ENCODE peak calls at places on chromosomes 12 and 14, in seven cellular contexts. O, V, S, I, D, L and T are unnamed samples.

GRCh38 chr14:58828298-58828697 is 190.5 kb downstream of the DACT1 start:
- DNase-seq in L (no peak), S (no peak), V (no peak), D (no peak), O (no peak), I (no peak), T (no peak)

GRCh38 chr12:109595321-109595902 is 21.8 kb downstream of the MVK start:
- DNase-seq in S (no peak), V (no peak), D (no peak), L (peak; percentile 81), O (no peak), I (no peak), T (no peak)

GRCh38 chr14:91258021-91258618 is 13.6 kb upstream of the GPR68 start:
- DNase-seq in S (no peak), I (no peak), V (peak; percentile 12), O (peak; percentile 54), L (no peak), D (no peak), T (no peak)

GRCh38 chr12:51326762-51327439 is 2.9 kb upstream of the BIN2 start:
- DNase-seq in S (no peak), V (peak; percentile 49), D (no peak), I (no peak), O (peak; percentile 94), L (peak; percentile 64), T (no peak)

GRCh38 chr12:45290218-45290609 is 74.3 kb downstream of the ANO6 start:
- DNase-seq in S (no peak), O (peak; percentile 81), L (no peak), D (no peak), I (no peak), V (peak; percentile 88), T (no peak)

GRCh38 chr12:114508529-114509129 is 102.7 kb upstream of the TBX5 start:
- DNase-seq in O (peak; percentile 86), S (peak; percentile 38), V (peak; percentile 79), L (peak; percentile 70), D (peak; percentile 75), I (peak; percentile 69), T (peak; percentile 31)

GRCh38 chr14:34081126-34081575 is 130.3 kb upstream of the EGLN3 start:
- DNase-seq in S (no peak), D (no peak), I (no peak), L (no peak), V (no peak), O (peak; percentile 42), T (no peak)

GRCh38 chr12:62834406-62834805 is 100.5 kb downstream of the PPM1H start:
- DNase-seq in S (peak; percentile 55), O (no peak), D (no peak), V (no peak), I (no peak), L (no peak), T (no peak)

GRCh38 chr12:113439606-113440030 is 17.4 kb downstream of the SDSL start:
- DNase-seq in I (peak; percentile 39), S (peak; percentile 46), O (peak; percentile 52), D (no peak), V (peak; percentile 31), L (peak; percentile 44), T (no peak)

DNA sequence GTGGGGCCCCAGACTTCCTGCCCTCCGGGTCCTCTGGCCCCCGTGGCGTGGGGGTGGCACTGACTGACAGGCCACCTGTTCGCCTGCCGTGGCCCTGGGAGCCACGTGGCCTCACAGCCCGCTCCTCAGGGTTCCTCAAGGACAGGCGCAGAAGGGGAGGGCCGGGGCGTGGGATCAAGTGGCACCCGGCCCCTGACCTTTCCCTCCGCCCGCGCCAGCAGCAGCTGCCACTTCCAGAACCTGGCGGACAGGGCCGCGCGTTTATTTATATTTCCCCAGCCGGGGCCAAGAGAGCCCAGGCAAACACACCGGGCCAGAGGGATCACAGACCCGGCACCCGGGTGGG is 92.6 kb downstream of the RFLNA start:
- DNase-seq in O (no peak), L (no peak), D (peak; percentile 85), I (peak; percentile 82), S (no peak), V (no peak), T (no peak)
- H3K27ac ChIP-seq in O (no peak overlapping the region), L (no peak overlapping the region), D (peak overlapping the region; percentile 96), I (peak overlapping the region; percentile 95), S (peak overlapping the region; percentile 83), V (peak overlapping the region; percentile 98), T (no peak overlapping the region)

DNA sequence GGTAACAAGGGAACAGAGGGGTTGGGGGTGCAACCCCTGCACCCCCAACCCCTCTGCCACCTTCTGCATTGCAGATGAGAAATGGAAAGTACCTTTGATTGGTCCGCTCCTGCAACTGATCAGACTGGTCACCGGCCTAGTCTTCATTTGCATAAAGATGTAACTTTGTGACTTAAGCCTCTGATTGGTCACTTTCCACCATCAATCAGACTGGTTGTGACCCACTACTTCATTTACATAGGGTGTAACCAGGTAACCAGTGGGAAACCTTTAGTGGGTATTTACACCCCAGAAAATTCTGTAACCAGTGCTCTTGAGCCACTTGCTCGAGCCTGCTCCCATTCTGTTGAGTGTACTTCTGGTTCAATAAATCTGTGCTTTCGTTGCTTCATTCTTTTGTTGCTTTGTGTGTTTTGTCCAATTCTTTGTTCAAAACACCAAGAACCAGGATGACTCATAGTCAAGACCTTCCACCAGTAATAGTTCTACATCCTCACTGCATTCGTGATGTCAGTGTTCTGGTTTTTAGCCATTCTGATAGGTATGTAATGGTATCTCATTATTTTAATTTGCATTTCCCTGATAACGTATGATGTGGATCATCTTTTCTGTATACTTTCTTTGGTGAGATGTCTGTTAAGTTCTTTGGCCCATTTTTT is 30.8 kb downstream of the LEMD3 start:
- DNase-seq in I (no peak), O (peak; percentile 13), D (no peak), V (peak; percentile 13), S (no peak), L (no peak), T (no peak)
- H3K9me3 ChIP-seq in I (no peaks in the 10 kb centered on the region), O (no peaks in the 10 kb centered on the region), D (no peaks in the 10 kb centered on the region), V (peaks cover 2% of the 10 kb centered on the region), S (no peaks in the 10 kb centered on the region), L (no peaks in the 10 kb centered on the region), T (peaks cover 13% of the 10 kb centered on the region)

GRCh38 chr12:22755629-22756028 is 130.7 kb downstream of the ETNK1 start:
- DNase-seq in O (no peak), I (no peak), D (no peak), V (no peak), S (no peak), L (no peak), T (no peak)
- TF ChIP-seq CTCF in O (no peak), I (no peak), D (no peak), V (no peak), S (no peak), L (no peak), T (no peak)

DNA sequence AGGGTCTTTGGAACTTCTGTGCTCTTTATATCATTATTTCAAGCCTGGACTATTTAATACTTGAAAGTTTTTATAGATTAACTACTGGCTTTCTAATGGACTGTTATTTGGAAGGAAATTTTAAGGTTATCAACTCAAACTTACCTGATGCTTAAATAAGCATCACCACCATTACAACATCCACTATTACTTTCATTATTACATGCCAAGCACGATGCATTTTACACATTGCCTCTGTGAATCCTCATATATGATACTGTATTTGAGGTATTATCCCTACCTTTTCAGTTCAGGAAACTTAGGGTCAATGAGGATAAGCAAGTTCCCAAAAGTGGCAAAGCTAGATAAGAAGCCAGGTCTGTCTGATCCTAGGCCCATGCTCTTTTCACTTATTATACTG is 12.4 kb downstream of the ZBTB1 start:
- DNase-seq in I (no peak), D (no peak), L (no peak), O (no peak), V (no peak), S (no peak), T (no peak)
- H3K27ac ChIP-seq in I (no peak overlapping the region), D (no peak overlapping the region), L (no peak overlapping the region), O (no peak overlapping the region), V (no peak overlapping the region), S (no peak overlapping the region), T (no peak overlapping the region)

GRCh38 chr14:44352212-44352611 is 154.9 kb downstream of the FSCB start:
- DNase-seq in L (no peak), V (no peak), O (no peak), D (no peak), I (no peak), S (no peak), T (no peak)

GRCh38 chr14:44353805-44354204 is 153.3 kb downstream of the FSCB start:
- DNase-seq in O (no peak), I (no peak), V (no peak), D (no peak), L (no peak), S (no peak), T (no peak)
- H3K9me3 ChIP-seq in O (no peaks in the 10 kb centered on the region), I (no peaks in the 10 kb centered on the region), V (peaks cover 8% of the 10 kb centered on the region), D (peaks cover under 1% of the 10 kb centered on the region), L (no peaks in the 10 kb centered on the region), S (no peaks in the 10 kb centered on the region), T (no peaks in the 10 kb centered on the region)

DNA sequence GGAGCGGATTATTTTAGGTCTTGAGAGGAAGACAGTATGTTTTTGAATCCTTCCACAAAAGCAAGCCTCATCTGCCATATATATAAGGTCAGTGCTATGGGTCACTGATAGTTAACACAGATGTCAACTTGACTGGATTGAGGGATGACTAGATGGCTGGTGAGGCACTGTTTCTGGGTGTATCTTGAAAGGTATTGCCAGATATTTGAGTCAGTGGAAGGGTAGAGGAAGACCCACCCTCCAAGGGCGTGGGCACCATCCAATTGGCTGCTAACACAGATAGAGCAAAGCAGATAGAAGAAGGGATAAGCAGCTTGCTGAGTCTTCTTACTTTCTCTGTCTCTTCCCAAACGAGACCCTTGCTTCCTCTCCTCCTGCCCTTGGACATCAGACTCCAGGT is 185.0 kb upstream of the BTG1 start:
- DNase-seq in V (no peak), L (no peak), I (no peak), D (no peak), O (no peak), S (no peak), T (no peak)
- TF ChIP-seq CTCF in V (no peak), L (no peak), I (no peak), D (no peak), O (no peak), S (no peak), T (no peak)

GRCh38 chr12:116537149-116537904 is 21.9 kb upstream of the MAP1LC3B2 start:
- DNase-seq in S (no peak), V (no peak), L (no peak), I (no peak), D (no peak), O (no peak), T (no peak)

GRCh38 chr12:116538076-116538591 is 21.0 kb upstream of the MAP1LC3B2 start:
- DNase-seq in D (no peak), I (no peak), V (no peak), S (no peak), O (no peak), L (no peak), T (no peak)

GRCh38 chr12:116539361-116539771 is 19.8 kb upstream of the MAP1LC3B2 start:
- DNase-seq in S (no peak), L (no peak), D (peak; percentile 24), V (peak; percentile 73), O (no peak), I (no peak), T (no peak)

GRCh38 chr12:116539905-116540482 is 19.2 kb upstream of the MAP1LC3B2 start:
- DNase-seq in S (peak; percentile 52), V (peak; percentile 72), O (peak; percentile 70), L (no peak), I (peak; percentile 68), D (peak; percentile 67), T (no peak)

DNA sequence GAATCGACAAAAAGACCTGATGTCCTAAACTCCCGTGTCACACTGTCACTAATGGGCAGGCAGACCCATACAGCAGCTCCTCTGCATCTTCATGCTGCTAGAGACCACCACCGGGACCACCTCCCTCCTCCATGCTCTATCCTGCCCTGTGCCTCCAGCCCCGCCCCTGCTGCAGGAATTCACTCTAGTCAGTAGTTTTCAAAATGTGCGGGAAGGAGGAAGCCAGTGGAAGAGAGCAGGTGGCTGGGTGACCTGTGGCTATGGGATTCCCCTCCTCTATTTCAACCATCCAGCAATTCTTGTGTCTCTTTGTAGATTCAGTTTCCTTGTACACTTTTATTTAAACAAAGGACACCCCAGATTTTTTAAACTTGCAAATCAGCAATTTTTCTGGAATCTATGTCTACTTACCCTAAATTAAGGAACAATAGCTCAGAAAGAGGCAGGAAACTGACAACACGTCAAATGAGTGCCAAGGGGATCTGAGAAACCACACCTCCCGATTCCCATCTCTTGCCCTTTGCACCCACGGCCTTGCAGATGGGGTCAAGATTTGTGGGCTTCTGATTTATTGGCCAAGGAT is 20.4 kb upstream of the MAP1LC3B2 start:
- DNase-seq in S (no peak), O (no peak), L (no peak), V (no peak), I (no peak), D (no peak), T (no peak)
- H3K27ac ChIP-seq in S (no peak overlapping the region), O (no peak overlapping the region), L (no peak overlapping the region), V (no peak overlapping the region), I (peak overlapping the region; percentile 45), D (no peak overlapping the region), T (no peak overlapping the region)